ENCODE peak calls at places on chromosome 5, in five cellular contexts. R is mesendoderm; S is H1; Z is fibroblast of lung; A is CD8-positive, alpha-beta memory T cell. N is an unnamed sample.

GRCh38 chr5:140058212-140058932 is 15.3 kb upstream of the NRG2 start:
- DNase-seq in A (no peak), R (no peak), Z (no peak), S (no peak), N (no peak)

GRCh38 chr5:141951341-141951781 is 6.6 kb downstream of the PCDH12 start:
- DNase-seq in R (peak; percentile 79), Z (no peak), S (peak; percentile 50), A (no peak), N (no peak)

GRCh38 chr5:55226934-55227737 is at the start of gene MCIDAS:
- DNase-seq in R (peak; percentile 85), S (no peak), Z (no peak), A (no peak), N (peak; percentile 70)

GRCh38 chr5:63960646-63961045 is 1.6 kb downstream of the HTR1A start:
- DNase-seq in A (no peak), R (no peak), Z (no peak), S (no peak), N (peak; percentile 49)

GRCh38 chr5:116361171-116361967 is 213.3 kb downstream of the SEMA6A start:
- DNase-seq in A (no peak), Z (peak; percentile 31), R (peak; percentile 87), S (peak; percentile 49), N (peak; percentile 70)

GRCh38 chr5:39219433-39219832 is at the start of gene FYB1:
- DNase-seq in Z (peak; percentile 12), A (no peak), R (no peak), S (no peak), N (no peak)

GRCh38 chr5:62206150-62206829 is 99.7 kb upstream of the KIF2A start:
- DNase-seq in R (peak; percentile 85), A (no peak), Z (no peak), S (peak; percentile 33), N (no peak)

GRCh38 chr5:133398646-133399081 is 213.7 kb downstream of the FSTL4 start:
- DNase-seq in S (no peak), A (no peak), R (no peak), Z (no peak), N (no peak)

GRCh38 chr5:148912146-148912545 is 85.7 kb downstream of the ADRB2 start:
- DNase-seq in R (no peak), A (no peak), S (no peak), Z (no peak), N (no peak)

GRCh38 chr5:148912714-148913398 is 86.4 kb downstream of the ADRB2 start:
- DNase-seq in A (no peak), S (peak; percentile 68), Z (peak; percentile 85), R (peak; percentile 98), N (no peak)

GRCh38 chr5:148915224-148915803 is 88.9 kb downstream of the ADRB2 start:
- DNase-seq in R (peak; percentile 66), S (no peak), A (no peak), Z (no peak), N (no peak)

GRCh38 chr5:148913493-148913892 is 87.1 kb downstream of the ADRB2 start:
- DNase-seq in S (no peak), R (no peak), A (no peak), Z (no peak), N (no peak)

GRCh38 chr5:148913985-148914421 is 87.6 kb downstream of the ADRB2 start:
- DNase-seq in A (no peak), Z (peak; percentile 45), S (peak; percentile 34), R (peak; percentile 97), N (no peak)
- H3K4me1 ChIP-seq in A (no peaks in the 10 kb centered on the region), Z (peaks cover 32% of the 10 kb centered on the region), S (peaks cover 17% of the 10 kb centered on the region), R (peaks cover 6% of the 10 kb centered on the region), N (peaks cover 61% of the 10 kb centered on the region)

GRCh38 chr5:178383301-178383918 is 150.8 kb upstream of the PHYKPL start:
- DNase-seq in Z (no peak), A (no peak), R (no peak), S (no peak), N (no peak)
- H3K27ac ChIP-seq in Z (no peak overlapping the region), A (no peak overlapping the region), R (no peak overlapping the region), S (no peak overlapping the region), N (no peak overlapping the region)

GRCh38 chr5:150658699-150659265 is 2.3 kb upstream of the MYOZ3 start:
- DNase-seq in S (no peak), A (no peak), R (no peak), Z (no peak), N (peak; percentile 43)
- H3K4me1 ChIP-seq in S (peaks cover 4% of the 10 kb centered on the region), A (peaks cover 9% of the 10 kb centered on the region), R (peaks cover 4% of the 10 kb centered on the region), Z (peaks cover 12% of the 10 kb centered on the region), N (peaks cover 18% of the 10 kb centered on the region)

DNA sequence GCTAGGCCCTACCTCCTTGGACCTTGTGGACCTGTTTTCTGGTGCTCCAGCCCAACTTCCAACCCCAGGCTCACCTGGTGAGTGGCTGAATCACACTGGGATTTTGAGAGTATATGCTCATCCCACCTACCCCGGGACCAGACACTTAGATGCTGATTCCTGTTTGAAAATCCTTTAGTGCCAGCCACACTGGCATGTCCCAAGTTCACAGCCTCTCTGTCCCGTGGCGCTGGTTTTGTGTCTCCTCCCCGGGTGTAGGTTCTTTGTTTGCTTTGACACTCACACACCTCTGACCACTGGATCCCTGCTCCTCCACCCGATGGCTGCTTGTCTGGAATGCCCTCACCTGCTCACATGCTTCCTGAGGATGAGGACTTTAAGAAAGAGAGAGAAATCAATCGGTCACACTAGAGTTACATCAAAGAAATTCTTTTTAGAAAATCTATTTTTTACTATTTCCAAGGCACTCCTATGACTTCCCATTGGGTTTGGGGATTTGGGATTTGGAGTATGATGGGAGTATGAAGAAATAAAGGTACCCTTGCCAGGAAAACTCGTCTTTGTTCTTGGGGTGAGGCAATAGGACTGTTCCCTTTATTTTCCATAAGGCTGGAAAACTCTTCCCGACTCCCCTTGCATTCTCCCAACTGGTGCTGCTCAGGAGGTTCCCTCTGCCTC is 7.3 kb upstream of the SLC25A48 start:
- DNase-seq in A (no peak), S (no peak), Z (no peak), R (no peak), N (no peak)
- H3K27ac ChIP-seq in A (no peak overlapping the region), S (no peak overlapping the region), Z (no peak overlapping the region), R (no peak overlapping the region), N (no peak overlapping the region)

GRCh38 chr5:167945542-167946384 is 345.7 kb upstream of the WWC1 start:
- DNase-seq in Z (peak; percentile 98), S (no peak), A (no peak), R (peak; percentile 88), N (no peak)
- H3K4me1 ChIP-seq in Z (peaks cover 5% of the 10 kb centered on the region), S (peaks cover 3% of the 10 kb centered on the region), A (no peaks in the 10 kb centered on the region), R (peaks cover 9% of the 10 kb centered on the region), N (no peaks in the 10 kb centered on the region)

GRCh38 chr5:132363431-132364112 is 5.9 kb upstream of the SLC22A5 start:
- DNase-seq in R (no peak), A (no peak), Z (peak; percentile 85), S (no peak), N (no peak)

GRCh38 chr5:132364319-132364718 is 5.2 kb upstream of the SLC22A5 start:
- DNase-seq in S (no peak), Z (peak; percentile 90), R (no peak), A (no peak), N (no peak)

GRCh38 chr5:132358760-132359159 is 10.8 kb upstream of the SLC22A5 start:
- DNase-seq in A (no peak), S (no peak), Z (no peak), R (no peak), N (no peak)

GRCh38 chr5:132365213-132365612 is 4.3 kb upstream of the SLC22A5 start:
- DNase-seq in R (peak; percentile 37), A (no peak), Z (no peak), S (no peak), N (peak; percentile 17)

DNA sequence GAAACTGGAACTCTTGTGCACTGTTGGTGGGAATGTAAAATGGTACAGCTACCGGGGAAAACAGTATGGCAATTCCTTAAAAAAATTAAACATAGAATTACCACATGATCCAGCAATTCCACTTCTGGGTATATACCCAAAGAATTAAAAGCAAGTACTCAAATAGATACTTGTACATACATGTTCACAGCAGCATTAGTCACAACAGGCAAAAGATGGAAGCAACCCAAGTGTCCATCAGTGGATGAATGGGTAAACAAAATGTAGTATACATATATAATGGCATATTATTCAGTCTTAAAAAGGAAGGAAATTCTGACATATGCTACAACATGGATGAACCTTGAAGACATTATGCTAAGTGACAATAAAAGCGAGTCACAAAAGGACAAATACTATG is 7.4 kb upstream of the SLC22A5 start:
- DNase-seq in S (no peak), R (no peak), Z (no peak), A (no peak), N (no peak)
- H3K27ac ChIP-seq in S (no peak overlapping the region), R (no peak overlapping the region), Z (no peak overlapping the region), A (no peak overlapping the region), N (no peak overlapping the region)

DNA sequence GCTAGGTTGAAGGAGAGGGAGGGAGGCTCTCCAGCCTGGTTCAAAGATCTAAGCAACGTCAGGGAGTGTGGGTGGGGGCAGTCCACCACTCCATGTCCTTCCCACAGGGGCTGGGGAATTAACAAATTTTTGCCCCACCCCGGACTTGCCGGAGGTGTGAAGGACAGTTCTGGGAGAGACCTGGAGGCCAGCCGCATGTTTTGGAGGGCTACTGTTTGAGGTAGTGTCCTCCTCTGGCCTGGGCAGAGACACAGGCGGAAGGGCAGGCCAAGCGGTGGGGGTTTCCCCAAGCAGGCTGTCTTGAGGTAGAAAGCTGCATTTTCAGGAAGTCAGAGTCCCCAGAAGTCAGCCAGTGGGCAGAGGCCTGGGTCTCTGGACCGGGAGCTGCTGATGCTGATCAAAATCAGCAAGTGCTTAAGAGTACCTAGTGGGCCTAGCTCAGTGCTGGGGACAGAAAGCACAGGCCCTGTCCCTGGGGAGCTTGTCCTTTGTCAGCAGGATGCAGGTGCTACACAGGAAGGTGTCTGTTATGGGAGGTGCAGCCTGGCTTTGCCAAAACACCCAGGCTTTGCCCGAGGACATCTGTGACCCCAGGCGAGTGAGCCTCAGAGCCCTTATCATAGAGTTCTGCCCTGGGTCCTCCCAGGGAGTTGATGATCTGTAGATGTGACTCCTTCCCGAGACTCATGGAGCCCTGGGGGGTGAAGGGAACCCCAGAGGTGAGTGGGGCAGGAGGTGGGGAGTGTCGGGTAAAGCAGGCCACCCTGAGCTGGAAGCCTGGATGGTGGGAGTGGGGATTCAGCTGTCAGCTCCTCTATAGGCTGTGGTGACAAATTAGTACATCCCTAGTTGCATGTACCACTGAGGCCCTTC is 18.6 kb downstream of the JADE2 start:
- DNase-seq in S (no peak), R (no peak), Z (no peak), A (no peak), N (peak; percentile 66)
- H3K4me1 ChIP-seq in S (peaks cover 11% of the 10 kb centered on the region), R (peaks cover 7% of the 10 kb centered on the region), Z (peaks cover 18% of the 10 kb centered on the region), A (peaks cover 43% of the 10 kb centered on the region), N (peaks cover 57% of the 10 kb centered on the region)

DNA sequence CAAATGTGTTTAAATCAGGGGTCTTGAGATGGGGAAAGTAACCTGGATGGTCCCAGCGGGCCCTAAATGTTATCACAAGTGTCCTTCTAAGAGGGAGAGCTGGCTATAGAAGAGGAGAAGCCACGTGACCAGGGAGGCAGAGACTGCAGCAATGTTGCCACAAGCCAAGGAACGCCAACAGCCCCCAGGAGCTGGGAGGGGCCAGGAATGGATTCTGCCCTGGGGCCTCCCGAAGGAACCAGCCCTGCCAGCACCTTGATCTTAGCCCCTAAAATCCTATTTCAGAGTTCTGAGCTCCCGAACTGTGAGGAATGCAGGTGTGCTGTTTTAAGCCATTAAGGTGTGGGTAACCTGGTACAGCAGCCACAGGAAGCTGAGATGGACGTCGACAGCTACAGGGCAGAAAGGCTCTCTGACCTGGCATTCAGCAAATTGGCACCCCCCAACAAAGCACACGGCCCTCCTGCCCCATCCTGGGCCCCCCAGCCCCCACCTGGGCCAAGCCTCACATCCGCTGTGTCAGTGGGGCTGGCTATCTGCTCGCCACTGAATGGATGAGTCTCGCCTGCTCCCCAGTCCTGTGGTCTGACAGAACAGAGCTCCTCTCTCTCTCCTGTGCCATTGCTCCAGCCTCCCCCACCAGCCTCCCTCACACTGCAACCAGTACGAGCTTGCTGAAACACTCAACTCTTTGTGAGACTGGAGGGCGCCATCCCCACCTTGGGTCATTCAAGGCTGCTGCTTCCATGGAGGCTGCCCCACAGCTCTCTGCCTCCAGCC is 78.8 kb downstream of the ADAMTS2 start:
- DNase-seq in Z (no peak), R (no peak), S (no peak), A (no peak), N (peak; percentile 48)
- H3K27ac ChIP-seq in Z (peak overlapping the region; percentile 98), R (no peak overlapping the region), S (no peak overlapping the region), A (no peak overlapping the region), N (peak overlapping the region; percentile 69)

N was measured in upper lobe of right lung.